ENCODE peak calls at places on chromosome 10, in six cellular contexts. One of them, this sample, is unnamed.
A peak's percentile ranks its signal among the peaks of the same experiment; 100 is the strongest.

GRCh38 chr10:5396545-5396944 is 8.1 kb downstream of the TUBAL3 start:
- DNase-seq in PC-3: no peak
- DNase-seq in GM23248: no peak
- DNase-seq in fibroblast of lung: no peak
- DNase-seq in hepatocyte: no peak
- DNase-seq in neural progenitor cell: no peak
- DNase-seq in this sample: no peak

GRCh38 chr10:42950606-42951485 is 126.0 kb upstream of the RET start:
- DNase-seq in PC-3: no peak
- DNase-seq in GM23248: no peak
- DNase-seq in fibroblast of lung: no peak
- DNase-seq in hepatocyte: no peak
- DNase-seq in neural progenitor cell: no peak
- DNase-seq in this sample: no peak

GRCh38 chr10:88114368-88114767 is 250.9 kb downstream of the PTEN start:
- DNase-seq in PC-3: no peak
- DNase-seq in GM23248: peak; percentile 35
- DNase-seq in fibroblast of lung: peak; percentile 32
- DNase-seq in hepatocyte: peak; percentile 60
- DNase-seq in neural progenitor cell: peak; percentile 45
- DNase-seq in this sample: no peak

GRCh38 chr10:89384474-89385324 is 6.8 kb downstream of the IFIT1B start:
- DNase-seq in PC-3: no peak
- DNase-seq in GM23248: peak; percentile 28
- DNase-seq in fibroblast of lung: no peak
- DNase-seq in hepatocyte: no peak
- DNase-seq in neural progenitor cell: no peak
- DNase-seq in this sample: no peak

GRCh38 chr10:60238408-60239100 is 151.1 kb downstream of the ANK3 start:
- DNase-seq in PC-3: peak; percentile 89
- DNase-seq in GM23248: peak; percentile 49
- DNase-seq in fibroblast of lung: peak; percentile 84
- DNase-seq in hepatocyte: peak; percentile 42
- DNase-seq in neural progenitor cell: peak; percentile 37
- DNase-seq in this sample: peak; percentile 24

GRCh38 chr10:112313911-112314310 is 30.7 kb downstream of the TECTB start:
- DNase-seq in PC-3: no peak
- DNase-seq in GM23248: peak; percentile 61
- DNase-seq in fibroblast of lung: no peak
- DNase-seq in hepatocyte: no peak
- DNase-seq in neural progenitor cell: no peak
- DNase-seq in this sample: no peak

GRCh38 chr10:24703700-24704099 is 20.0 kb downstream of the ARHGAP21 start:
- DNase-seq in PC-3: no peak
- DNase-seq in GM23248: peak; percentile 86
- DNase-seq in fibroblast of lung: peak; percentile 93
- DNase-seq in hepatocyte: no peak
- DNase-seq in neural progenitor cell: no peak
- DNase-seq in this sample: no peak

GRCh38 chr10:46216836-46217748 is 69.7 kb upstream of the ANTXRL start:
- DNase-seq in PC-3: no peak
- DNase-seq in GM23248: peak; percentile 45
- DNase-seq in fibroblast of lung: no peak
- DNase-seq in hepatocyte: no peak
- DNase-seq in neural progenitor cell: no peak
- DNase-seq in this sample: peak; percentile 26

GRCh38 chr10:29204119-29204518 is 84.8 kb upstream of the LYZL1 start:
- DNase-seq in PC-3: no peak
- DNase-seq in GM23248: no peak
- DNase-seq in fibroblast of lung: no peak
- DNase-seq in hepatocyte: peak; percentile 28
- DNase-seq in neural progenitor cell: peak; percentile 77
- DNase-seq in this sample: no peak

GRCh38 chr10:53075469-53075868 is 302.9 kb upstream of the MBL2 start:
- DNase-seq in PC-3: no peak
- DNase-seq in GM23248: no peak
- DNase-seq in fibroblast of lung: no peak
- DNase-seq in hepatocyte: no peak
- DNase-seq in neural progenitor cell: no peak
- DNase-seq in this sample: no peak

GRCh38 chr10:31620236-31621151 is 301.5 kb downstream of the ZEB1 start:
- DNase-seq in PC-3: no peak
- DNase-seq in GM23248: peak; percentile 72
- DNase-seq in fibroblast of lung: peak; percentile 57
- DNase-seq in hepatocyte: no peak
- DNase-seq in neural progenitor cell: peak; percentile 39
- DNase-seq in this sample: no peak

GRCh38 chr10:119931873-119932272 is 39.3 kb downstream of the SEC23IP start:
- DNase-seq in PC-3: peak; percentile 50
- DNase-seq in GM23248: peak; percentile 1
- DNase-seq in fibroblast of lung: no peak
- DNase-seq in hepatocyte: no peak
- DNase-seq in neural progenitor cell: no peak
- DNase-seq in this sample: no peak

GRCh38 chr10:2882628-2883027 is 184.7 kb upstream of the PFKP start:
- DNase-seq in PC-3: no peak
- DNase-seq in GM23248: peak; percentile 6
- DNase-seq in fibroblast of lung: no peak
- DNase-seq in hepatocyte: no peak
- DNase-seq in neural progenitor cell: no peak
- DNase-seq in this sample: no peak

GRCh38 chr10:12730809-12731519 is 270.5 kb downstream of the CCDC3 start:
- DNase-seq in PC-3: no peak
- DNase-seq in GM23248: peak; percentile 63
- DNase-seq in fibroblast of lung: peak; percentile 18
- DNase-seq in hepatocyte: no peak
- DNase-seq in neural progenitor cell: no peak
- DNase-seq in this sample: no peak

GRCh38 chr10:102283890-102284289 is 38.6 kb downstream of the GBF1 start:
- DNase-seq in PC-3: no peak
- DNase-seq in GM23248: no peak
- DNase-seq in fibroblast of lung: no peak
- DNase-seq in hepatocyte: no peak
- DNase-seq in neural progenitor cell: no peak
- DNase-seq in this sample: no peak
- H4K20me1 ChIP-seq in PC-3: no peaks in the 10 kb centered on the region
- H4K20me1 ChIP-seq in GM23248: peaks cover 12% of the 10 kb centered on the region
- H4K20me1 ChIP-seq in fibroblast of lung: peaks cover 3% of the 10 kb centered on the region
- H4K20me1 ChIP-seq in hepatocyte: peaks cover 75% of the 10 kb centered on the region
- H4K20me1 ChIP-seq in neural progenitor cell: peaks cover 21% of the 10 kb centered on the region
- H4K20me1 ChIP-seq in this sample: no peaks in the 10 kb centered on the region

GRCh38 chr10:79354141-79354540 is 6.9 kb downstream of the PPIF start:
- DNase-seq in PC-3: no peak
- DNase-seq in GM23248: no peak
- DNase-seq in fibroblast of lung: no peak
- DNase-seq in hepatocyte: no peak
- DNase-seq in neural progenitor cell: no peak
- DNase-seq in this sample: no peak

GRCh38 chr10:79353726-79354125 is 6.5 kb downstream of the PPIF start:
- DNase-seq in PC-3: no peak
- DNase-seq in GM23248: no peak
- DNase-seq in fibroblast of lung: no peak
- DNase-seq in hepatocyte: no peak
- DNase-seq in neural progenitor cell: no peak
- DNase-seq in this sample: no peak

GRCh38 chr10:79352035-79352595 is 4.8 kb downstream of the PPIF start:
- DNase-seq in PC-3: no peak
- DNase-seq in GM23248: no peak
- DNase-seq in fibroblast of lung: no peak
- DNase-seq in hepatocyte: no peak
- DNase-seq in neural progenitor cell: no peak
- DNase-seq in this sample: no peak

GRCh38 chr10:79354615-79355014 is 7.3 kb downstream of the PPIF start:
- DNase-seq in PC-3: no peak
- DNase-seq in GM23248: no peak
- DNase-seq in fibroblast of lung: no peak
- DNase-seq in hepatocyte: no peak
- DNase-seq in neural progenitor cell: no peak
- DNase-seq in this sample: no peak

GRCh38 chr10:79353000-79353406 is 5.7 kb downstream of the PPIF start:
- DNase-seq in PC-3: no peak
- DNase-seq in GM23248: no peak
- DNase-seq in fibroblast of lung: no peak
- DNase-seq in hepatocyte: no peak
- DNase-seq in neural progenitor cell: no peak
- DNase-seq in this sample: no peak
- H3K4me1 ChIP-seq in PC-3: peaks cover 24% of the 10 kb centered on the region
- H3K4me1 ChIP-seq in GM23248: peaks cover 11% of the 10 kb centered on the region
- H3K4me1 ChIP-seq in fibroblast of lung: peaks cover 6% of the 10 kb centered on the region
- H3K4me1 ChIP-seq in hepatocyte: peaks cover 9% of the 10 kb centered on the region
- H3K4me1 ChIP-seq in neural progenitor cell: peaks cover 3% of the 10 kb centered on the region
- H3K4me1 ChIP-seq in this sample: peaks cover 18% of the 10 kb centered on the region

DNA sequence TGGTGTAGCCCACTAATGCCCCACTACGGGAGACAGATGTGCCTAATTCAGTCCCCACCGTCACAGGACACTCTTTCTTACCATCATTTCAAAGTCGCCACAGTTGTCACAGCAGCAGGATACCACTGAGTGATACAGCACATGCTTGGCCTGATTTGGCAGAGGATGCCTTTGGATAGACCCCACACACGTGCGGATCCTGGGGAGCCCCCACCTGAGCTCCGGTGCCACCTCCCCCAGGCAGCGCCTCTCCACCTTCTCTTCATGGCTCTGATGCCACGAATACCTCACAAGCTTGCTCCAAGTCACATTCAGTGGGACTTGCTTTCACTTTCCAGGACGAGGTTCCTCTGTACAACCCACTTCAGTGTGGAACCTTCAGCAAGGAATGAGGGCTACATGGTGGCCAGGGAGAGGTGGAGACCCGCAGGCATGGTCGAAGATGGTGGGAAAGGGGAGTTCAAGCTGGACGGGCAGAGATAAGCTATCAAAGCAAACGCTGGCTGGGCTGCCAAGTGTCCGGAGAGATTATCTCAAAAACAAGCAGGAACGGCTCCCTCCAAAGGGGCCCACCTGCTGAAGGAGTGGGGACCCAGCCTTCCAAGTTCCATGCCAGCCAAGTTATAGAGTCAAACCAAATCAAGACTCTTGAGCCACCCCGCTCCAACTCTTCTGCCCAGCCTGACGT is 107.4 kb downstream of the ZRANB1 start:
- DNase-seq in PC-3: no peak
- DNase-seq in GM23248: no peak
- DNase-seq in fibroblast of lung: no peak
- DNase-seq in hepatocyte: no peak
- DNase-seq in neural progenitor cell: no peak
- DNase-seq in this sample: no peak
- H3K27me3 ChIP-seq in PC-3: no peaks in the 10 kb centered on the region
- H3K27me3 ChIP-seq in GM23248: no peaks in the 10 kb centered on the region
- H3K27me3 ChIP-seq in fibroblast of lung: no peaks in the 10 kb centered on the region
- H3K27me3 ChIP-seq in hepatocyte: no peaks in the 10 kb centered on the region
- H3K27me3 ChIP-seq in neural progenitor cell: no peaks in the 10 kb centered on the region
- H3K27me3 ChIP-seq in this sample: no peaks in the 10 kb centered on the region

DNA sequence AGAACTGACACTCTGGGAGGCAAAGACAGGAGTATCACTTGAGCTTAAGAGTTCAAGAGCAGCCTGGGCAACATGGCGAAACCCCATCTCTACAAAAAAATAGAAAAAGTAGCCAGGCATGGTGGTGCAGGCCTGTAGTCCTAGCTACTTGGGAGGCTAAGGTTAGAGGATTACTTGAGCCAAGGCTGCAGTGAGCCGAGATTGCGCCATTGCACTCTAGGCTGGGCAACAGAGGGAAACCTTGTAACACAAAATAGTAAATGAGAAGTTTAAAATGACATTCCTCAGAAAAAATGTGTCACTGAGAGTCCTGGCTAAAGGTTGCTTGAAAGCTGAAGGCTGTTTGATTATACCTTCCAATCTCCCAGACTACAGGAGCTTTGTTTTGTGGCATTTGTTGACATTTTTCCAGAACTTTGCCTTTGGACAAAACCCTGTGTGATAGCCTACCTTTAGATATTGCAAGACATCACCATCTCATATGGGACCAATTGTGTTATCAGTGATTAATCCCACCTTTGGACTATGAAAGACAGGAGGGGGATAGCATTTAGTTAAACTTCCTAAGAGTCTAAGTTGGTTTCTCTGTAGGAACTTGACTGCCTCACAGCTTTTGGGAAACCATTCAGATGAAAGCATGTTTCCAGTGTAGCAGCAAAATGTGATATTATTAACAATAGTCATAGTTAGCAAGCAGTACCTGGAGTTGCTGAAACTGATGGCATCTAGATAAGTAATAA is 5.3 kb downstream of the TNKS2 start:
- DNase-seq in PC-3: no peak
- DNase-seq in GM23248: no peak
- DNase-seq in fibroblast of lung: no peak
- DNase-seq in hepatocyte: no peak
- DNase-seq in neural progenitor cell: no peak
- DNase-seq in this sample: no peak
- H4K20me1 ChIP-seq in PC-3: peaks cover 12% of the 10 kb centered on the region
- H4K20me1 ChIP-seq in GM23248: peaks cover 7% of the 10 kb centered on the region
- H4K20me1 ChIP-seq in fibroblast of lung: no peaks in the 10 kb centered on the region
- H4K20me1 ChIP-seq in hepatocyte: peaks cover 77% of the 10 kb centered on the region
- H4K20me1 ChIP-seq in neural progenitor cell: peaks cover 71% of the 10 kb centered on the region
- H4K20me1 ChIP-seq in this sample: peaks cover 11% of the 10 kb centered on the region

GRCh38 chr10:44966129-44966815 is 6.7 kb downstream of the RASSF4 start:
- DNase-seq in PC-3: no peak
- DNase-seq in GM23248: no peak
- DNase-seq in fibroblast of lung: no peak
- DNase-seq in hepatocyte: peak; percentile 64
- DNase-seq in neural progenitor cell: no peak
- DNase-seq in this sample: no peak

GRCh38 chr10:44965651-44966097 is 6.1 kb downstream of the RASSF4 start:
- DNase-seq in PC-3: no peak
- DNase-seq in GM23248: no peak
- DNase-seq in fibroblast of lung: no peak
- DNase-seq in hepatocyte: no peak
- DNase-seq in neural progenitor cell: no peak
- DNase-seq in this sample: no peak

GRCh38 chr10:44966816-44967509 is 7.4 kb downstream of the RASSF4 start:
- DNase-seq in PC-3: no peak
- DNase-seq in GM23248: no peak
- DNase-seq in fibroblast of lung: no peak
- DNase-seq in hepatocyte: no peak
- DNase-seq in neural progenitor cell: no peak
- DNase-seq in this sample: no peak

GRCh38 chr10:44963772-44964633 is 4.4 kb downstream of the RASSF4 start:
- DNase-seq in PC-3: no peak
- DNase-seq in GM23248: no peak
- DNase-seq in fibroblast of lung: peak; percentile 58
- DNase-seq in hepatocyte: peak; percentile 62
- DNase-seq in neural progenitor cell: peak; percentile 89
- DNase-seq in this sample: no peak

DNA sequence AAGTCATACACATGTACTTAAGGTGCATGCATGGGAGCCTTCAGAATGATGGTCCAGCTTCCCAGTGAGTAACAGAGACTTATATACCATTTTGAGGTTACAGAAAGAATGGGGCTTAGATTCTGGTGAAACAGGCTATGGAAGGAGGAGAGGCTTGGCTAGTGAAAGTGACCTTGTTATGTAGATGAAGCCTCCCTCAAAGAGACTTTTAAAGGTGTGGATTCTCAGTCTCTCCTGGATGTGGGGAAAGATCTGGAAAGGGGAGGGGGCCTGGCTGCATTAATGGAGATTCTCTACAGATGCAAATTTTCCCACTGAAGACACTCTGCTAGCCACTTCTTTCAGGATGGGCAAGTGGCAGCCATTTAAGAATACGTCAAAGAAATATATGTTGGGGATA is 5.5 kb downstream of the RASSF4 start:
- DNase-seq in PC-3: no peak
- DNase-seq in GM23248: no peak
- DNase-seq in fibroblast of lung: no peak
- DNase-seq in hepatocyte: no peak
- DNase-seq in neural progenitor cell: no peak
- DNase-seq in this sample: no peak
- H3K4me1 ChIP-seq in PC-3: no peaks in the 10 kb centered on the region
- H3K4me1 ChIP-seq in GM23248: no peaks in the 10 kb centered on the region
- H3K4me1 ChIP-seq in fibroblast of lung: peaks cover 6% of the 10 kb centered on the region
- H3K4me1 ChIP-seq in hepatocyte: peaks cover 61% of the 10 kb centered on the region
- H3K4me1 ChIP-seq in neural progenitor cell: peaks cover 49% of the 10 kb centered on the region
- H3K4me1 ChIP-seq in this sample: peaks cover 7% of the 10 kb centered on the region